ENCODE peak calls at places on chromosomes 11 and 22, in nine cellular contexts. A is effector memory CD4-positive, alpha-beta T cell; P is heart left ventricle; C is substantia nigra; L is NCI-H2081; S is posterior vena cava; K is activated naive CD4-positive, alpha-beta T cell; J is ELR; D is stimulated activated CD8-positive, alpha-beta memory T cell treated with anti-CD3 and anti-CD28 coated beads, Interleukin-7, amount 100 ng/mL, for 48 hours. U is an unnamed sample.

GRCh38 chr11:13030857-13031256 is 21.7 kb downstream of the RASSF10 start:
- DNase-seq in A (no peak), P (peak), C (no peak), L (peak), S (no peak), K (no peak), J (no peak), D (no peak), U (no peak)

GRCh38 chr11:17734986-17735822 is 623 bp downstream of the KCNC1 start:
- DNase-seq in A (no peak), P (peak), C (peak), L (peak), S (peak), K (no peak), J (peak), D (no peak), U (no peak)

GRCh38 chr11:111427471-111427912 is 48.4 kb upstream of the POU2AF1 start:
- DNase-seq in A (no peak), P (no peak), C (no peak), L (peak), S (no peak), K (no peak), J (no peak), D (no peak), U (no peak)

GRCh38 chr11:128343870-128344269 is 243.5 kb downstream of the ETS1 start:
- DNase-seq in A (no peak), P (no peak), C (no peak), L (no peak), S (no peak), K (no peak), J (no peak), D (no peak), U (no peak)

GRCh38 chr11:6931146-6931713 is 5.0 kb downstream of the ZNF215 start:
- DNase-seq in A (no peak), P (no peak), C (no peak), L (no peak), S (no peak), K (no peak), J (no peak), D (no peak), U (no peak)

GRCh38 chr11:26227311-26227710 is 104.6 kb upstream of the ANO3 start:
- DNase-seq in A (no peak), P (no peak), C (no peak), L (peak), S (no peak), K (no peak), J (peak), D (no peak), U (no peak)

GRCh38 chr11:830295-831131 is 2.2 kb upstream of the CD151 start:
- DNase-seq in A (peak), P (peak), C (no peak), L (peak), S (peak), K (peak), J (peak), D (peak), U (peak)

GRCh38 chr22:50129121-50129734 is 39.4 kb downstream of the MOV10L1 start:
- DNase-seq in A (no peak), P (no peak), C (no peak), L (no peak), S (no peak), K (no peak), J (no peak), D (no peak), U (no peak)

GRCh38 chr11:58057481-58057880 is 26.7 kb downstream of the OR6Q1 start:
- DNase-seq in A (no peak), P (no peak), C (no peak), L (no peak), S (no peak), K (no peak), J (no peak), D (no peak), U (no peak)

GRCh38 chr22:38610234-38610633 is 40.3 kb upstream of the DMC1 start:
- DNase-seq in A (no peak), P (no peak), C (no peak), L (no peak), S (no peak), K (no peak), J (no peak), D (no peak), U (no peak)

GRCh38 chr11:65637794-65638317 is at the start of gene SIPA1:
- DNase-seq in A (peak), P (peak), C (peak), L (peak), S (peak), K (peak), J (peak), D (no peak), U (peak)

GRCh38 chr11:75558939-75559843 is 2.9 kb upstream of the SERPINH1 start:
- DNase-seq in A (no peak), P (peak), C (no peak), L (no peak), S (no peak), K (no peak), J (peak), D (no peak), U (no peak)

GRCh38 chr11:128407962-128408361 is 179.4 kb downstream of the ETS1 start:
- DNase-seq in A (no peak), P (no peak), C (no peak), L (no peak), S (no peak), K (no peak), J (peak), D (no peak), U (no peak)

GRCh38 chr11:23732026-23732425 is 764.8 kb upstream of the LUZP2 start:
- DNase-seq in A (no peak), P (no peak), C (no peak), L (no peak), S (no peak), K (no peak), J (peak), D (no peak), U (no peak)

GRCh38 chr22:44722611-44723010 is 20.6 kb downstream of the PRR5 start:
- DNase-seq in A (no peak), P (no peak), C (no peak), L (no peak), S (no peak), K (no peak), J (no peak), D (no peak), U (no peak)

GRCh38 chr11:61602775-61603569 is 22.1 kb upstream of the SYT7 start:
- DNase-seq in A (no peak), P (peak), C (no peak), L (peak), S (peak), K (no peak), J (peak), D (no peak), U (no peak)

GRCh38 chr22:33124471-33124870 is 66.3 kb upstream of the SYN3 start:
- DNase-seq in A (no peak), P (no peak), C (no peak), L (no peak), S (no peak), K (no peak), J (no peak), D (no peak), U (no peak)

GRCh38 chr11:78432058-78432515 is 14.5 kb upstream of the GAB2 start:
- DNase-seq in A (no peak), P (no peak), C (no peak), L (peak), S (no peak), K (no peak), J (peak), D (no peak), U (no peak)

GRCh38 chr11:128503231-128503991 is 83.9 kb downstream of the ETS1 start:
- DNase-seq in A (no peak), P (no peak), C (no peak), L (no peak), S (no peak), K (no peak), J (peak), D (no peak), U (peak)

GRCh38 chr22:44753189-44754042 is 1.0 kb downstream of the ARHGAP8 start:
- DNase-seq in A (no peak), P (no peak), C (no peak), L (no peak), S (no peak), K (no peak), J (no peak), D (no peak), U (no peak)

GRCh38 chr11:101870510-101870909 is 44.3 kb upstream of the CEP126 start:
- DNase-seq in A (no peak), P (no peak), C (no peak), L (no peak), S (no peak), K (no peak), J (peak), D (no peak), U (no peak)

GRCh38 chr11:91926967-91927366 is 297.7 kb upstream of the FAT3 start:
- DNase-seq in A (no peak), P (peak), C (no peak), L (no peak), S (peak), K (no peak), J (no peak), D (no peak), U (no peak)